ENCODE peak calls at places on chromosomes 5 and 9, in six cellular contexts. T, S, C, E, U and L are unnamed samples.

GRCh38 chr9:131984564-131984963 is 95.1 kb downstream of the MED27 start:
- DNase-seq in T (no peak), S (no peak), C (no peak), E (no peak), U (no peak), L (no peak)

GRCh38 chr9:130732131-130732530 is 38.6 kb downstream of the EXOSC2 start:
- DNase-seq in T (no peak), S (no peak), C (no peak), E (peak; percentile 60), U (no peak), L (no peak)

GRCh38 chr5:35651002-35651756 is 33.5 kb downstream of the SPEF2 start:
- DNase-seq in T (peak; percentile 22), S (peak; percentile 33), C (peak; percentile 45), E (peak; percentile 74), U (peak; percentile 12), L (no peak)

GRCh38 chr5:96247097-96247675 is 185.9 kb downstream of the PCSK1 start:
- DNase-seq in T (no peak), S (peak; percentile 97), C (peak; percentile 51), E (no peak), U (peak; percentile 52), L (peak; percentile 25)

GRCh38 chr9:94649100-94649855 is 10.0 kb upstream of the FBP1 start:
- DNase-seq in T (no peak), S (peak; percentile 80), C (peak; percentile 42), E (no peak), U (no peak), L (no peak)

GRCh38 chr9:111001471-111001870 is 36.8 kb downstream of the LPAR1 start:
- DNase-seq in T (no peak), S (no peak), C (no peak), E (no peak), U (no peak), L (no peak)

GRCh38 chr9:121650220-121651013 is 1.0 kb upstream of the DAB2IP start:
- DNase-seq in T (peak; percentile 92), S (peak; percentile 56), C (peak; percentile 30), E (peak; percentile 93), U (peak; percentile 50), L (no peak)

GRCh38 chr9:114002986-114003740 is 74.9 kb downstream of the AMBP start:
- DNase-seq in T (peak; percentile 11), S (no peak), C (peak; percentile 24), E (no peak), U (peak; percentile 12), L (no peak)

GRCh38 chr5:169944115-169944514 is 36.2 kb downstream of the INSYN2B start:
- DNase-seq in T (no peak), S (no peak), C (no peak), E (no peak), U (no peak), L (no peak)

GRCh38 chr9:70419546-70420266 is 5.2 kb upstream of the KLF9 start:
- DNase-seq in T (peak; percentile 95), S (peak; percentile 90), C (peak; percentile 99), E (peak; percentile 84), U (peak; percentile 97), L (peak; percentile 97)

GRCh38 chr5:65037845-65038815 is 269.4 kb downstream of the CWC27 start:
- DNase-seq in T (peak; percentile 52), S (no peak), C (no peak), E (peak; percentile 93), U (peak; percentile 22), L (no peak)

GRCh38 chr5:168057905-168058304 is 233.5 kb upstream of the WWC1 start:
- DNase-seq in T (no peak), S (no peak), C (no peak), E (peak; percentile 62), U (no peak), L (no peak)

GRCh38 chr9:32423371-32423770 is 38.9 kb downstream of the ACO1 start:
- DNase-seq in T (no peak), S (no peak), C (peak; percentile 56), E (no peak), U (no peak), L (peak; percentile 14)

GRCh38 chr9:74573792-74574191 is 76.7 kb downstream of the RORB start:
- DNase-seq in T (no peak), S (no peak), C (peak; percentile 22), E (no peak), U (no peak), L (no peak)

GRCh38 chr9:105399117-105399516 is 48.7 kb upstream of the FSD1L start:
- DNase-seq in T (no peak), S (no peak), C (no peak), E (peak; percentile 60), U (no peak), L (no peak)

GRCh38 chr9:3330792-3331420 is 194.9 kb downstream of the RFX3 start:
- DNase-seq in T (no peak), S (no peak), C (peak; percentile 68), E (no peak), U (no peak), L (peak; percentile 29)

GRCh38 chr9:385818-386398 is 171.2 kb downstream of the DOCK8 start:
- DNase-seq in T (peak; percentile 66), S (peak; percentile 45), C (peak; percentile 62), E (peak; percentile 86), U (peak; percentile 47), L (no peak)

GRCh38 chr5:114296191-114296590 is 65.7 kb upstream of the KCNN2 start:
- DNase-seq in T (no peak), S (no peak), C (no peak), E (no peak), U (no peak), L (peak; percentile 1)

GRCh38 chr5:176658817-176659216 is 11.5 kb downstream of the TSPAN17 start:
- DNase-seq in T (peak; percentile 45), S (no peak), C (peak; percentile 44), E (no peak), U (no peak), L (peak; percentile 24)

GRCh38 chr5:14706615-14707021 is 42.1 kb downstream of the OTULIN start:
- DNase-seq in T (no peak), S (no peak), C (peak; percentile 62), E (no peak), U (no peak), L (no peak)

GRCh38 chr5:150428106-150428876 is 15.6 kb upstream of the CD74 start:
- DNase-seq in T (peak; percentile 59), S (no peak), C (peak; percentile 41), E (no peak), U (peak; percentile 57), L (peak; percentile 3)

GRCh38 chr9:12554636-12555035 is 138.5 kb upstream of the TYRP1 start:
- DNase-seq in T (no peak), S (no peak), C (peak; percentile 12), E (peak; percentile 56), U (no peak), L (no peak)

GRCh38 chr9:77987880-77988525 is 43.6 kb downstream of the GNAQ start:
- DNase-seq in T (peak; percentile 62), S (no peak), C (no peak), E (no peak), U (no peak), L (no peak)

GRCh38 chr9:69001921-69002320 is 12.0 kb downstream of the PRKACG start:
- DNase-seq in T (no peak), S (no peak), C (no peak), E (no peak), U (no peak), L (no peak)

GRCh38 chr5:134103998-134104612 is 10.4 kb upstream of the TCF7 start:
- DNase-seq in T (no peak), S (no peak), C (no peak), E (no peak), U (no peak), L (no peak)

GRCh38 chr9:99005651-99006050 is 61.9 kb downstream of the COL15A1 start:
- DNase-seq in T (no peak), S (no peak), C (no peak), E (no peak), U (no peak), L (no peak)

GRCh38 chr5:96601811-96602244 is 60.3 kb upstream of the CAST start:
- DNase-seq in T (peak; percentile 78), S (peak; percentile 22), C (peak; percentile 74), E (peak; percentile 88), U (peak; percentile 67), L (peak; percentile 25)

GRCh38 chr9:90933468-90933867 is 131.8 kb downstream of the SYK start:
- DNase-seq in T (no peak), S (no peak), C (no peak), E (no peak), U (no peak), L (no peak)
- H3K4me3 ChIP-seq in T (no peak overlapping the region), S (no peak overlapping the region), C (no peak overlapping the region), E (no peak overlapping the region), U (no peak overlapping the region), L (no peak overlapping the region)

GRCh38 chr5:59597690-59598546 is 295.6 kb downstream of the PDE4D start:
- DNase-seq in T (no peak), S (no peak), C (no peak), E (no peak), U (no peak), L (no peak)
- H3K4me3 ChIP-seq in T (peak overlapping the region; percentile 17), S (peak overlapping the region; percentile 21), C (no peak overlapping the region), E (no peak overlapping the region), U (no peak overlapping the region), L (no peak overlapping the region)

GRCh38 chr9:72949918-72950325 is 2.9 kb downstream of the ALDH1A1 start:
- DNase-seq in T (no peak), S (no peak), C (no peak), E (no peak), U (no peak), L (no peak)
- H3K4me3 ChIP-seq in T (no peak overlapping the region), S (no peak overlapping the region), C (no peak overlapping the region), E (no peak overlapping the region), U (peak overlapping the region; percentile 48), L (no peak overlapping the region)

GRCh38 chr5:142645456-142645855 is 40.4 kb downstream of the FGF1 start:
- DNase-seq in T (no peak), S (no peak), C (no peak), E (no peak), U (no peak), L (no peak)
- H3K4me3 ChIP-seq in T (no peak overlapping the region), S (no peak overlapping the region), C (no peak overlapping the region), E (no peak overlapping the region), U (no peak overlapping the region), L (no peak overlapping the region)

DNA sequence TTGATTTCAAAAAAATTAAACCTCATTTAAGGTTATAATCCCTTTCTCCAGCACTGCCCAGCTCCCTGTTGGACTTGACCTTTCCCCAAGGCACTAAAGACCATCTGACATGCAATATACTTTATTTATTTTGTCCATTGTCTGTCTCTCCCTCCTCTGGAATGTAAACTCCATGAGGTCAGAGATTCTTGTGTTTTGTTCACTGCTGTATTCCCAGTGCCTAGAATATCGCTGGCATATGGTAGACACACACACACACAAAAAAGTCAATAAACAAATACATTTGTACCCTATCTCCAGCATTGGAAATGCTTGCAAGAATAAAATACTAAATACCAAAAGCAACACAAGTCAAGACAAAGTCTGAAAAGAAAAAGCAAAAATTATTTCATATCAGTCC is 17.3 kb upstream of the ARSB start:
- DNase-seq in T (no peak), S (no peak), C (no peak), E (no peak), U (no peak), L (no peak)
- H3K4me3 ChIP-seq in T (no peak overlapping the region), S (no peak overlapping the region), C (no peak overlapping the region), E (no peak overlapping the region), U (no peak overlapping the region), L (no peak overlapping the region)